ENCODE peak calls at places on chromosome 7, in seven cellular contexts. M is H1, C is neuronal stem cell, A is mesendoderm, F is IMR-90, Y is H9, T is trophoblast cell. W is an unnamed sample.

GRCh38 chr7:22094413-22095304 is 149.0 kb upstream of the CDCA7L start:
- DNase-seq in M (no peak), C (no peak), A (peak; percentile 42), F (peak; percentile 10), Y (no peak), T (no peak), W (peak; percentile 2)

GRCh38 chr7:149872419-149873073 is 1.2 kb upstream of the ATP6V0E2 start:
- DNase-seq in M (no peak), C (no peak), A (peak; percentile 88), F (peak; percentile 81), Y (peak; percentile 74), T (no peak), W (peak; percentile 92)

GRCh38 chr7:45082031-45082830 is 6.5 kb downstream of the NACAD start:
- DNase-seq in M (no peak), C (no peak), A (no peak), F (no peak), Y (no peak), T (no peak), W (no peak)

GRCh38 chr7:156816943-156817572 is 75.9 kb downstream of the LMBR1 start:
- DNase-seq in M (no peak), C (no peak), A (no peak), F (peak; percentile 38), Y (no peak), T (no peak), W (peak; percentile 34)

GRCh38 chr7:22853674-22854157 is 31.1 kb upstream of the TOMM7 start:
- DNase-seq in M (no peak), C (no peak), A (peak; percentile 61), F (no peak), Y (peak; percentile 62), T (no peak), W (no peak)

GRCh38 chr7:34096135-34096775 is 190.9 kb downstream of the BMPER start:
- DNase-seq in M (no peak), C (no peak), A (no peak), F (peak; percentile 93), Y (no peak), T (no peak), W (peak; percentile 87)

GRCh38 chr7:80942261-80943041 is 23.6 kb upstream of the SEMA3C start:
- DNase-seq in M (peak; percentile 23), C (no peak), A (peak; percentile 89), F (peak; percentile 96), Y (no peak), T (peak; percentile 89), W (peak; percentile 96)

GRCh38 chr7:45920543-45921380 is at the start of gene IGFBP3:
- DNase-seq in M (no peak), C (peak; percentile 74), A (peak; percentile 76), F (peak; percentile 69), Y (peak; percentile 76), T (peak; percentile 75), W (peak; percentile 67)

GRCh38 chr7:134167250-134167649 is 40.1 kb downstream of the LRGUK start:
- DNase-seq in M (no peak), C (no peak), A (no peak), F (no peak), Y (no peak), T (no peak), W (no peak)

GRCh38 chr7:11833431-11833830 is 1.4 kb upstream of the THSD7A start:
- DNase-seq in M (no peak), C (no peak), A (peak; percentile 53), F (no peak), Y (no peak), T (no peak), W (no peak)

GRCh38 chr7:46486264-46487206 is 565.5 kb upstream of the IGFBP3 start:
- DNase-seq in M (no peak), C (no peak), A (no peak), F (peak; percentile 88), Y (no peak), T (peak; percentile 6), W (peak; percentile 81)

GRCh38 chr7:64630496-64630895 is 35.4 kb upstream of the ZNF107 start:
- DNase-seq in M (no peak), C (no peak), A (peak; percentile 7), F (peak; percentile 15), Y (no peak), T (peak; percentile 23), W (no peak)

GRCh38 chr7:29239638-29240037 is 45.1 kb downstream of the CHN2 start:
- DNase-seq in M (peak; percentile 13), C (no peak), A (peak; percentile 38), F (no peak), Y (peak; percentile 56), T (no peak), W (no peak)

GRCh38 chr7:92634125-92634710 is 44.0 kb upstream of the FAM133B start:
- DNase-seq in M (no peak), C (no peak), A (no peak), F (no peak), Y (no peak), T (no peak), W (peak; percentile 28)

GRCh38 chr7:100132697-100133137 is 6.0 kb downstream of the MBLAC1 start:
- DNase-seq in M (no peak), C (no peak), A (peak; percentile 74), F (peak; percentile 66), Y (peak; percentile 79), T (no peak), W (peak; percentile 74)

GRCh38 chr7:23930312-23930711 is 220.3 kb downstream of the STK31 start:
- DNase-seq in M (no peak), C (no peak), A (no peak), F (no peak), Y (no peak), T (no peak), W (no peak)

GRCh38 chr7:142355328-142355727 is 97.5 kb upstream of the PRSS58 start:
- DNase-seq in M (no peak), C (no peak), A (no peak), F (peak; percentile 73), Y (no peak), T (no peak), W (no peak)

GRCh38 chr7:19508124-19508523 is 200.7 kb downstream of the POLR1F start:
- DNase-seq in M (no peak), C (no peak), A (no peak), F (no peak), Y (no peak), T (no peak), W (no peak)

GRCh38 chr7:47578581-47579270 is 3.2 kb downstream of the TNS3 start:
- DNase-seq in M (no peak), C (no peak), A (no peak), F (peak; percentile 66), Y (no peak), T (no peak), W (peak; percentile 90)

GRCh38 chr7:25790261-25790660 is 361.7 kb upstream of the NFE2L3 start:
- DNase-seq in M (no peak), C (no peak), A (no peak), F (no peak), Y (no peak), T (no peak), W (peak; percentile 12)

DNA sequence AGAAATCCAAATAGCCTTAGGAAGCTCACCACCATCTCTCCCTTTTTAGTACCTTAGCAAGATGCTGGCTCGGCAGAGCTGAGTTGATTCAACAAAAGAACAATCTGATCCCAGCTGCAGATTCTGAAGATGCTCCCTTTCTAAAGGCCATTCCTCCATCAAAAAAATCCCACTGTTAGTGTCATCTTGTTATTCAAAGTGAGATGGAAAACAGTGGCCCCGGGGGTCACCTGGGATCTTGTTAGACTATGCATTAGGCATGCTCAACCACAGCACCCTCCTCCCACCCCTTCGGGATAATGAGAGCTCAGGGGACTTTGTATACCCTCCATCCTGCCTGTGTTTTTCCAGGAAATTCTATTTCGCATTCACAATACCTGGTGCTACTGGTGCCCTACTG is 2.4 kb downstream of the NCAPG2 start:
- DNase-seq in M (peak; percentile 47), C (no peak), A (peak; percentile 16), F (no peak), Y (peak; percentile 66), T (no peak), W (no peak)
- H3K79me1 ChIP-seq in M (peaks cover 8% of the 10 kb centered on the region), C (peaks cover 6% of the 10 kb centered on the region), A (peaks cover 20% of the 10 kb centered on the region), F (peaks cover 23% of the 10 kb centered on the region), Y (peaks cover 6% of the 10 kb centered on the region), T (peaks cover 10% of the 10 kb centered on the region), W (peaks cover 26% of the 10 kb centered on the region)

DNA sequence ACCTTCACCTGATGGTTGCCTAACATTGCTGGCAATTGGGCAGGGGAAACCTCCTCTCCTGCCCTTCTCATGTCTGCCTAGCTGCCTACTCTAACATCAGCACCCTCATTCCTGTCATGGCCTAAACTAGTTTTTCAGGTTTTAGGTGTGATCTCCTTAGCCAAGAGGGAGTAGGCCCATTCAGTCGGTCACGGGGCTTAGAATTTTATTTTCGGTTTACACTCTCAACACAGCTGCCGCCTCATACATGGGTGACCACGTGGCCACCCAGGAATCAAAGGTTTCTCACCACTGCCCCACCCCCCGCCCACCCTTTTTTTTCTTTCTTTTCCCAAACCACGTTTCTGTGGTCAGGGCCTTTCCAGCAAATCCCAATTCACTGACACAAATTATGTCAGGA is 97.2 kb downstream of the RALA start:
- DNase-seq in M (no peak), C (no peak), A (peak; percentile 88), F (no peak), Y (no peak), T (peak; percentile 60), W (no peak)
- H2BK120ac ChIP-seq in M (no peak overlapping the region), C (no peak overlapping the region), A (peak overlapping the region; percentile 21), F (no peak overlapping the region), Y (no peak overlapping the region), T (no peak overlapping the region), W (no peak overlapping the region)

DNA sequence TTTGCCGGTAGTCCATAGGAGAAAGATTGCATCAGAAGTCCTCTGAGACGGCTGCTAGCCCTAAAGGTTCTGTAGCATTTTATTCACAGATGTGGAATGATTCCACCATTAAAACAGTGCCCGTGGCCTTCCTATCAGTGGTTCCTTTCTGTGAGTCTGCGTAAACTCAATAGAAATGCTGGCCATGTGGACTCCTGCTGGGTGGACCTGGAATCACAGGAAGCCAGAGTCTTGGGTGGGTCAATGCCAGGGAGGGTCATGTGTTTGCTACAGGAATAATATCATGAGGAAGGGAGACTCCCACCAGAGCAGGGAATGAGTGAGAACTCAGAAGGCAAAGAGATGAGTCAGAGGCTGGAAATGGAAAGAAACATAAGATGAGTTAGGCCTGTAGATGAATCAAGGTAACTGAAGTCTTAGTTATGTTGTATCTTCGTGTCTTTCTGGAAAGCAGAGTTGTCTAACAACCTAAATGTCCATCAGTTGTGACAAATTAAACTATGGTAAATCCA is 410.4 kb upstream of the AUTS2 start:
- DNase-seq in M (no peak), C (no peak), A (no peak), F (no peak), Y (no peak), T (no peak), W (no peak)
- H3K27me3 ChIP-seq in M (no peaks in the 10 kb centered on the region), C (no peaks in the 10 kb centered on the region), A (no peaks in the 10 kb centered on the region), F (no peaks in the 10 kb centered on the region), Y (no peaks in the 10 kb centered on the region), T (no peaks in the 10 kb centered on the region), W (no peaks in the 10 kb centered on the region)

DNA sequence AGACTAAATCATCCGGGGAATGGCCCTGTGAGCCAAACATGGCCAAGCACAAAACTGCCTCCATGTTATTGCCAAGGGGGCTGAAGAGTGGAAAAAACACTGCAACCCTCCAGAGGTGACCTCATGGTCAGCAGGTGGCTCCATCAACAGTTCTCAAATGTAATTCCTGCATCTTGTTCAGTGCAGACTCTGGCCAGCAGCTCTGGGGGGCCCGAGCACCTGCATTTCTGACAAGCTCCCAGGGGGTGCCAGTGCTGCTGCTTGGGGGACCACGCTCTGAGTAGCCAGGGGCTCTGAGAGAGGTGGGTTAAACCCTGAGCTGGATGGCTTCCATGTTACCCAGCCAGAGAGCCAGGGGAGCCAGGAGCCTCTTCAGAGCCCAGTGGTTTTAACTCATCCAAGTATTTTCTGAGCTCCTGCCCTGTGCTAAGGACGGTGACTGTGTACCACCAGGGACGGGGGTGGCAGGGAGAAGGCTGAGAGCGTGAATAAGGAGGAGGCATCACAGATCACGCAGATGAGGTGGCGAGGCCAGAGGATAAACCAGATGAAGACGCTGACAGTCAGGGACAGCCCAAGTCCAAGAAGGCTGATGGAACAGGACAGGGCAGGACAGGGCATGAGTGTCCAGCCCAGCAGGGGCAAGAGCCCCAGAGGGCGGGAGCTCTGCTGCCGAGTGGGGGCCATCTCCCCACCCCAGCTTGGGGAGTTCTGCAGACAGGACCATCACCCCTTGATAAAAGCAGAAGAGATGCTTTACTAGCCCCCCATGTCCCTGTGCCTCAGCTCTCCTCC is 52.9 kb downstream of the CLEC2L start:
- DNase-seq in M (no peak), C (no peak), A (no peak), F (no peak), Y (peak; percentile 18), T (no peak), W (no peak)
- H3K79me1 ChIP-seq in M (no peaks in the 10 kb centered on the region), C (no peaks in the 10 kb centered on the region), A (no peaks in the 10 kb centered on the region), F (peaks cover 8% of the 10 kb centered on the region), Y (no peaks in the 10 kb centered on the region), T (no peaks in the 10 kb centered on the region), W (peaks cover 53% of the 10 kb centered on the region)

W was measured in mesenchymal stem cell.